ENCODE peak calls at places on chromosomes 7 and 10, in four cellular contexts. H is AG09309, P is omental fat pad, G is fibroblast of villous mesenchyme. U is an unnamed sample.
A peak's percentile ranks its signal among the peaks of the same experiment; 100 is the strongest.

GRCh38 chr7:127733976-127734375 is 82.0 kb downstream of the SND1 start:
- DNase-seq in H (no peak), P (no peak), G (peak; percentile 26), U (no peak)

GRCh38 chr10:17430647-17431355 is 23.6 kb downstream of the ST8SIA6 start:
- DNase-seq in H (peak; percentile 37), P (peak; percentile 59), G (peak; percentile 75), U (no peak)

GRCh38 chr7:78073470-78074382 is 275.2 kb downstream of the PHTF2 start:
- DNase-seq in H (no peak), P (no peak), G (no peak), U (no peak)

GRCh38 chr7:129643545-129644170 is 32.1 kb downstream of the NRF1 start:
- DNase-seq in H (no peak), P (no peak), G (no peak), U (no peak)

GRCh38 chr10:88754272-88754671 is 5.5 kb upstream of the LIPN start:
- DNase-seq in H (peak; percentile 52), P (no peak), G (peak; percentile 56), U (no peak)

GRCh38 chr10:60890811-60891210 is 53.2 kb downstream of the RHOBTB1 start:
- DNase-seq in H (no peak), P (no peak), G (no peak), U (no peak)

GRCh38 chr10:70355234-70356021 is 27.0 kb downstream of the LRRC20 start:
- DNase-seq in H (no peak), P (no peak), G (peak; percentile 92), U (no peak)

GRCh38 chr10:74955796-74956195 is 129.4 kb downstream of the KAT6B start:
- DNase-seq in H (no peak), P (no peak), G (no peak), U (no peak)

DNA sequence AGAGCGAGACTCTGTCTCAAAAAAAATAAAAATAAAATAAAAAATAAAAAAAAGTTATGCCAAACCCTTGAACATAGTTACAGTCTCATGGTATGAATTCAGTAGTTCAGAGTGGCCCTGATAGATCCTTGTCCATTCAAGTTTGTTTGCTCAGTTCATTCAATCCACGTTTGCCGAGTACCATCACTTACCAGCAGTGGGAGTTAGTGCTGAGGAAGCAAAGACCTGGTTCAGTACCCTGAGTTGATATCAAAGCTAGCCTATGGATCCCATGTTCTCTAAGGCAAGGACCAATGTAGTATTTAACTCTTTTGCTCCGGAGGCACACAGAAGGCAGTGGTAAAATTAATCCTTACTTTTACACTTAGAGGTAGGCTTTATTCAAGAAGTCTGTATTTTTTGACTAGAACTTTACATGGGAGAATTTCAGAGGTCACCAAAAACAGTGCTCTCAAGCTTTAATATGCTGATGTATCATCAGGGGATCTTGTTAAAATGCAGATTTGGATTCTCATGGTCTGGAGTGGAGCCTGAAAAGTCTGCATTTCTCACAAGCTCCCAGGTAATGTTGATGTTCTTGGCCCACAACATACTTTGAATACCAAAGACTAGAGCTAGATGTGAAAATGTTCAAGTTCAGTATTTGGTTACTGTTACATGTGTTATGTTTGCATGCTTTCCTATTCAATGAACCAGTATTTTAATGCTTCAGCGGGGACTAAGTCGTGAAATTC is 38.1 kb upstream of the HBP1 start:
- DNase-seq in H (no peak), P (no peak), G (no peak), U (no peak)
- TF ChIP-seq CTCF in H (peak; percentile 18), P (no peak), G (peak; percentile 21), U (no peak)

GRCh38 chr7:24445041-24445440 is 128.2 kb upstream of the PALS2 start:
- DNase-seq in H (no peak), P (no peak), G (no peak), U (no peak)

GRCh38 chr7:24442170-24442777 is 131.0 kb upstream of the PALS2 start:
- DNase-seq in H (no peak), P (no peak), G (no peak), U (no peak)

DNA sequence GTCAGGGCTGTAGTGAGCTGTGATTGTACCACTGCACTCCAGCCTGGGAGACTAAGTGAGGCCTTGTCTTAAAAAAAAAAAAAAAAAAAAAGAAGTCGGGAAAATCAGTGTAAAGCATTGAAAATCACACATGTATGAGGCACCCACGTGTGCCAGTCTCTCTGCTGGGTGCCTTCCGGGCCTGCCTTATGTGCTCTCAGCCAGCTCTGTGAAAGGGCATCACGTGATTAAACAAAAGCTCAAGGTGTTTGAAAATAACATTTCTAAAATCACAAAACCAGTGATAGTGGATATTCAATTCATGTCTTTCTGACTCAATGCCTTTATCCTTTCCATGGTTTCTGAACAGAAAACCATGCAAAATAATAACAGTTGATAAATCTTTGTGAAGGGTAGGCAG is 125.2 kb upstream of the PALS2 start:
- DNase-seq in H (no peak), P (no peak), G (no peak), U (no peak)
- TF ChIP-seq CTCF in H (no peak), P (no peak), G (no peak), U (no peak)

DNA sequence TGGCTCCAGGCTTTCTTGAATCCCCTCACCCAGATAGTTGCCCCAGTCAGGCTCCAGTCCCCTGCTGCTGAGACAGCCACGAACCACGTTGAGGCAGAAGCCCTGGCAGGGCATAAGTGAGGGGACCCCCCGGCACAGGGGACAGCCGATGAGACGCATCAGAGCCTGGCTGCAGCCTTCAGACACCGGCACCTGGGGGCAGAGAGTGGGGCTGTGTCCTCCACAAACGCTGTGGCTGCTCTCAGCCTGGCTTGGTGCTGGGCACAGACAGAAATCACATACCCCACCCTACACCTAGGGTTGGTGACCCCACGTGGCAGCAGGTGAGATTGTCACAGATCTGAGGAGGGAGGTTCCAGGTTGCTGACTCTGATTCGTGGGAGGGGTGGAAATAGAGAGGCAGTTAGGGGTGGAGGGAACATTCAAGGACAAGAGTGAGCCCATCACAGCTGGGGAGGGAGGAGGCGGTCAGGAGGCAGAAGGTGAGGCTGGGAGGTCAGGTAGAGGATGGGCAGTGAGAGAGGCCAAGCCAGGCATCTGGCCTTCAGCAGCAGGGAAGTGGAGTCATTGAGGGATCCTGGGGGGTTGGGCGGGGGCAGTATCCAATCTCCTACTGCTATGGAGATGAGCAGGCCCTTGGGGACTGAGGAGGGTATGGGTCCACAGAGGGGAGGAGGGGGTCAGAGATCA is 3.2 kb downstream of the GPC2 start:
- DNase-seq in H (no peak), P (no peak), G (no peak), U (no peak)
- TF ChIP-seq CTCF in H (no peak), P (no peak), G (no peak), U (no peak)

DNA sequence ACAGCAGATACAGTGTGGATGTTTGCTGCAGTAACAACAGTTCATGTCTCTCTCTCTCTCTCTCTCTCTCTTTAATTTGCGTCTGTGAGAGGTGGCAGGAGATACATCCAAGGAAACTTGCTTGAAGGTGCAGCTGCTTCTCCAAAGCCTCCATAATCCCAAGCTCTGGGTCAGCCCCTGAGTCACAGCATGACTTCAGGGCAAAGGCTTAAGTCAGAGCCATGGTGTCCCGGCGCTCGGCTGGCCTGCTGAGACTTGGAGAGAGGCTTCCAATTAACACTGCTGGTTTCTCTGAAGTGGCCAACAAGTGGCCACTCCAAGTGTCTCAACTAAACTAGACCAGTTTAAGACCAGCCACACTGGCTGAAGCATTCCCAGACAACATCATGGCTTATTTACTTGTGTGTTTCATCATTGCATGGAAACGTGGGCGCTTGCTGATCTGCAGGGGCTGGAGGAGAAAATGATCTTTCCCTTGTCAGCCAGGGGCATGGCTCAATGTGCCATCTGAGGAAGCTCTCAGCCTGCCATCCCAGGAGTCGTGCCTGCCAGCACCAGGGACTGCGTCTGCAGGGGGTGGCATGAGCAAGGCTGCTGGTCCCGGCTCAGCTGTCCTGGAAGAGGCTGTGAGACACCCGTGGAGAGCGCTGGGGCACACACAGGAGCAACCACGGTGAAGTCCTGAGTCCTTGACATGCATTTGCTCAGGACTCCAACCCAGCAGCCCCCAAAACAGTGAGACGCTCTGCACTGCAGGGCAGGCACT is 254.2 kb downstream of the COBL start:
- DNase-seq in H (no peak), P (no peak), G (no peak), U (no peak)
- TF ChIP-seq CTCF in H (no peak), P (no peak), G (no peak), U (no peak)

DNA sequence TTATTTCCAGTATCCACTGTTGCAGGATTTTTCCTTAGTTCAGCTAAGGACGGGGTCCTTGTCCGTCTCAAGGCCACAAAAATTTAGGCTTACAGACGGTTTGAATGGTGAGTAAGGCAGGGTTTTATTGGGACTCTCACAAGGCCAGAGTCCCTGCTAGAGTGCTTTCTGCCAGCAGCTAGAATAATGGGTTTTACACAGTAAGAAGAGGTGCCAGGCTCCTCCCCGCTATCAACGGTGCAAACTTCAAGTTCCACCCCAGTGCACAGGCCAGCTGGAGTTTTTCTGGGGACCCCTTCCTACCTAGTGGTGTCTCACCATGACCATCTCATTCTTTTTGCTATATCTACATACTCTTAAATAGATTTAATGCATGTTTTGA is 198.5 kb upstream of the KCTD7 start:
- DNase-seq in H (no peak), P (no peak), G (peak; percentile 25), U (no peak)
- TF ChIP-seq CTCF in H (no peak), P (no peak), G (no peak), U (no peak)

GRCh38 chr10:103086799-103087198 is 106.3 kb downstream of the NT5C2 start:
- DNase-seq in H (no peak), P (no peak), G (no peak), U (no peak)
- TF ChIP-seq CTCF in H (no peak), P (no peak), G (peak; percentile 5), U (no peak)

GRCh38 chr7:159141159-159141558 is 3.5 kb downstream of the VIPR2 start:
- DNase-seq in H (no peak), P (no peak), G (no peak), U (no peak)

GRCh38 chr7:159142730-159143129 is 1.9 kb downstream of the VIPR2 start:
- DNase-seq in H (no peak), P (no peak), G (no peak), U (no peak)

GRCh38 chr7:159140170-159140910 is 4.3 kb downstream of the VIPR2 start:
- DNase-seq in H (no peak), P (no peak), G (no peak), U (no peak)

GRCh38 chr7:159142204-159142603 is 2.5 kb downstream of the VIPR2 start:
- DNase-seq in H (no peak), P (no peak), G (no peak), U (no peak)

GRCh38 chr7:159141660-159142059 is 3.0 kb downstream of the VIPR2 start:
- DNase-seq in H (no peak), P (no peak), G (no peak), U (no peak)
- TF ChIP-seq CTCF in H (no peak), P (no peak), G (no peak), U (no peak)

GRCh38 chr7:93622036-93622714 is 47.7 kb upstream of the CALCR start:
- DNase-seq in H (no peak), P (no peak), G (peak; percentile 45), U (no peak)
- TF ChIP-seq CTCF in H (peak; percentile 58), P (no peak), G (peak; percentile 60), U (peak; percentile 78)

GRCh38 chr7:2242541-2243482 is 786 bp downstream of the NUDT1 start:
- DNase-seq in H (no peak), P (no peak), G (peak; percentile 37), U (no peak)
- TF ChIP-seq CTCF in H (peak; percentile 20), P (no peak), G (no peak), U (no peak)

GRCh38 chr7:98531717-98532116 is 85.4 kb upstream of the NPTX2 start:
- DNase-seq in H (no peak), P (no peak), G (no peak), U (no peak)
- TF ChIP-seq CTCF in H (no peak), P (no peak), G (no peak), U (no peak)

U was measured in D721Med.